ENCODE peak calls at places on chromosomes 5 and 9, in nine cellular contexts. X is Jurkat, Clone E6-1; L is posterior cingulate gyrus; E is stimulated activated naive B cell treated with anti-CD40 and anti-IgM and Interleukin-4, amounts not matched to agents 10 μg/mL and 1 μg/mL and 100 μg/mL, for 72 hours; Y is lower lobe of right lung; S is NB4; C is amygdala; U is stimulated activated CD4-positive, alpha-beta T cell treated with anti-CD3 and anti-CD28 coated beads, TNF-alpha, amount 100 ng/mL, for 1 hour; G is NCI-H2171 treated with DMSO at 0.1 percent for 48 hours. V is an unnamed sample.
A peak's percentile ranks its signal among the peaks of the same experiment; 100 is the strongest.

GRCh38 chr5:395921-396714 is 46.9 kb upstream of the EXOC3 start:
- DNase-seq in X (no peak), L (peak; percentile 59), E (no peak), Y (no peak), S (peak; percentile 20), C (no peak), U (no peak), G (peak; percentile 25), V (no peak)

GRCh38 chr9:114302727-114303126 is 20.2 kb upstream of the ORM1 start:
- DNase-seq in X (no peak), L (no peak), E (no peak), Y (peak; percentile 8), S (no peak), C (no peak), U (no peak), G (no peak), V (no peak)

GRCh38 chr5:135901633-135902032 is 6.0 kb upstream of the IL9 start:
- DNase-seq in X (no peak), L (no peak), E (no peak), Y (no peak), S (no peak), C (no peak), U (no peak), G (no peak), V (no peak)

GRCh38 chr9:74940600-74940999 is 12.1 kb downstream of the C9orf40 start:
- DNase-seq in X (no peak), L (no peak), E (no peak), Y (no peak), S (no peak), C (no peak), U (no peak), G (peak; percentile 51), V (no peak)

GRCh38 chr5:135308752-135309151 is 90.3 kb downstream of the MACROH2A1 start:
- DNase-seq in X (no peak), L (no peak), E (no peak), Y (no peak), S (no peak), C (no peak), U (no peak), G (no peak), V (no peak)

GRCh38 chr5:142082182-142082781 is 26.3 kb upstream of the NDFIP1 start:
- DNase-seq in X (no peak), L (no peak), E (no peak), Y (no peak), S (no peak), C (no peak), U (no peak), G (no peak), V (no peak)

GRCh38 chr5:173562451-173562850 is 54.0 kb downstream of the BOD1 start:
- DNase-seq in X (no peak), L (no peak), E (no peak), Y (no peak), S (no peak), C (no peak), U (no peak), G (no peak), V (no peak)

GRCh38 chr5:174552428-174552827 is 172.0 kb upstream of the MSX2 start:
- DNase-seq in X (no peak), L (no peak), E (no peak), Y (no peak), S (no peak), C (no peak), U (no peak), G (no peak), V (no peak)

GRCh38 chr5:83385812-83386211 is 85.7 kb upstream of the VCAN start:
- DNase-seq in X (no peak), L (no peak), E (no peak), Y (no peak), S (no peak), C (no peak), U (no peak), G (no peak), V (no peak)

GRCh38 chr9:90881648-90882047 is 80.0 kb downstream of the SYK start:
- DNase-seq in X (peak; percentile 71), L (no peak), E (peak; percentile 34), Y (no peak), S (no peak), C (no peak), U (no peak), G (no peak), V (no peak)

GRCh38 chr5:31059889-31060288 is 133.6 kb upstream of the CDH6 start:
- DNase-seq in X (no peak), L (no peak), E (no peak), Y (no peak), S (peak; percentile 29), C (no peak), U (no peak), G (no peak), V (no peak)

GRCh38 chr5:64632251-64632650 is 58.1 kb upstream of the SHISAL2B start:
- DNase-seq in X (no peak), L (peak; percentile 65), E (no peak), Y (peak; percentile 46), S (no peak), C (peak; percentile 8), U (no peak), G (peak; percentile 86), V (peak; percentile 78)

GRCh38 chr5:157672976-157673375 is 1.6 kb downstream of the C5orf52 start:
- DNase-seq in X (no peak), L (no peak), E (no peak), Y (no peak), S (no peak), C (no peak), U (no peak), G (no peak), V (no peak)

GRCh38 chr9:115209601-115210306 is 91.8 kb upstream of the TNC start:
- DNase-seq in X (no peak), L (no peak), E (peak; percentile 15), Y (no peak), S (no peak), C (no peak), U (no peak), G (no peak), V (no peak)

GRCh38 chr5:66933066-66933465 is 263.5 kb downstream of the CD180 start:
- DNase-seq in X (no peak), L (no peak), E (no peak), Y (no peak), S (no peak), C (no peak), U (no peak), G (no peak), V (no peak)

GRCh38 chr9:131366745-131367401 is 27.0 kb upstream of the PRRC2B start:
- DNase-seq in X (no peak), L (peak; percentile 44), E (no peak), Y (no peak), S (peak; percentile 47), C (no peak), U (no peak), G (no peak), V (no peak)